ENCODE peak calls at places on chromosome 3, in ten cellular contexts. H, G, B, C, J, D, P, M, K and Q are unnamed samples.

GRCh38 chr3:124824286-124824915 is 62.8 kb downstream of the ITGB5 start:
- DNase-seq in P (no peak), D (no peak), C (no peak), J (no peak), H (no peak), B (no peak), M (peak), K (no peak), G (no peak), Q (no peak)

GRCh38 chr3:89270201-89270600 is 162.8 kb downstream of the EPHA3 start:
- DNase-seq in P (no peak), H (no peak), K (no peak), C (no peak), J (no peak), D (no peak), M (no peak), G (no peak), B (no peak), Q (no peak)

GRCh38 chr3:67018105-67018788 is 20.1 kb downstream of the KBTBD8 start:
- DNase-seq in B (no peak), M (peak), H (no peak), D (no peak), G (peak), J (no peak), P (no peak), C (peak), K (no peak), Q (no peak)

GRCh38 chr3:52301042-52301441 is 13.4 kb downstream of the GLYCTK start:
- DNase-seq in H (no peak), B (no peak), M (no peak), G (no peak), D (no peak), C (no peak), K (no peak), J (no peak), P (no peak), Q (no peak)

GRCh38 chr3:120420855-120421570 is 29.8 kb downstream of the FSTL1 start:
- DNase-seq in P (no peak), H (no peak), G (peak), J (no peak), K (no peak), D (no peak), M (peak), B (no peak), C (no peak), Q (no peak)

GRCh38 chr3:195259146-195259563 is 11.8 kb downstream of the XXYLT1 start:
- DNase-seq in G (no peak), J (no peak), B (no peak), K (no peak), C (no peak), H (no peak), D (no peak), P (peak), M (peak), Q (no peak)

GRCh38 chr3:10933958-10934481 is 58.5 kb upstream of the SLC6A1 start:
- DNase-seq in J (no peak), K (no peak), C (no peak), P (no peak), G (peak), D (no peak), H (no peak), B (no peak), M (peak), Q (no peak)

GRCh38 chr3:100230715-100231114 is 30.1 kb upstream of the TBC1D23 start:
- DNase-seq in H (no peak), C (no peak), J (no peak), G (no peak), B (no peak), P (no peak), M (no peak), K (no peak), D (no peak), Q (no peak)

GRCh38 chr3:138472141-138472825 is 37.9 kb downstream of the ESYT3 start:
- DNase-seq in P (no peak), K (no peak), M (peak), D (no peak), H (no peak), B (no peak), G (peak), J (no peak), C (no peak), Q (no peak)

GRCh38 chr3:37137516-37137915 is 36.9 kb downstream of the LRRFIP2 start:
- DNase-seq in K (no peak), B (no peak), D (no peak), H (no peak), P (no peak), J (no peak), G (no peak), M (no peak), C (no peak), Q (no peak)

GRCh38 chr3:71753716-71754609 is at the start of gene GPR27:
- DNase-seq in B (no peak), G (peak), P (peak), J (no peak), D (peak), K (no peak), C (peak), M (peak), H (no peak), Q (peak)

GRCh38 chr3:59717679-59718205 is 667.9 kb upstream of the CFAP20DC start:
- DNase-seq in P (no peak), B (no peak), K (no peak), J (no peak), D (no peak), C (no peak), H (no peak), G (no peak), M (no peak), Q (no peak)

GRCh38 chr3:87370007-87370406 is 93.6 kb upstream of the POU1F1 start:
- DNase-seq in B (no peak), C (no peak), K (no peak), D (no peak), P (no peak), H (no peak), J (no peak), G (no peak), M (no peak), Q (no peak)

GRCh38 chr3:125280966-125281365 is 68.4 kb upstream of the SLC12A8 start:
- DNase-seq in K (no peak), M (peak), P (peak), G (peak), H (no peak), D (no peak), B (no peak), C (no peak), J (no peak), Q (no peak)

GRCh38 chr3:163218336-163218735 is 1721.7 kb downstream of the OTOL1 start:
- DNase-seq in C (no peak), K (no peak), M (no peak), B (no peak), H (no peak), P (no peak), D (no peak), G (no peak), J (no peak), Q (no peak)

GRCh38 chr3:171556133-171556532 is 95.9 kb upstream of the TNIK start:
- DNase-seq in G (no peak), K (no peak), B (no peak), D (no peak), P (no peak), M (no peak), J (no peak), C (no peak), H (no peak), Q (no peak)

GRCh38 chr3:197423376-197423775 is 125.0 kb upstream of the DLG1 start:
- DNase-seq in C (no peak), H (no peak), J (no peak), G (no peak), P (no peak), K (no peak), M (no peak), D (no peak), B (no peak), Q (no peak)

GRCh38 chr3:23550402-23550801 is 255.4 kb upstream of the UBE2E1 start:
- DNase-seq in H (no peak), D (no peak), C (no peak), K (no peak), P (no peak), J (no peak), B (no peak), M (no peak), G (no peak), Q (no peak)

GRCh38 chr3:193148678-193149473 is 92.1 kb upstream of the PLAAT1 start:
- DNase-seq in B (no peak), C (no peak), G (no peak), M (no peak), H (no peak), D (no peak), P (no peak), J (no peak), K (no peak), Q (no peak)

GRCh38 chr3:188729422-188729821 is 442.3 kb upstream of the TPRG1 start:
- DNase-seq in D (no peak), C (no peak), K (no peak), J (no peak), G (no peak), H (no peak), B (no peak), M (no peak), P (no peak), Q (no peak)

GRCh38 chr3:58288011-58288728 is 17.9 kb upstream of the RPP14 start:
- DNase-seq in D (no peak), G (no peak), C (no peak), H (no peak), P (peak), K (no peak), B (no peak), J (no peak), M (no peak), Q (no peak)

GRCh38 chr3:4417449-4417848 is 49.6 kb downstream of the SUMF1 start:
- DNase-seq in B (no peak), K (no peak), M (peak), C (no peak), G (peak), P (peak), H (no peak), D (no peak), J (no peak), Q (no peak)